ENCODE peak calls at places on chromosomes 3 and 15, in four cellular contexts. B is iris pigment epithelial cell, O is left cardiac atrium, L is hepatocyte. Z is an unnamed sample.

GRCh38 chr3:187773963-187774789 is 28.9 kb upstream of the BCL6 start:
- DNase-seq in B (no peak), O (no peak), L (no peak), Z (no peak)

GRCh38 chr15:80710635-80711553 is 15.8 kb downstream of the ABHD17C start:
- DNase-seq in B (peak), O (no peak), L (no peak), Z (no peak)

GRCh38 chr3:107981471-107982111 is 109.2 kb downstream of the CD47 start:
- DNase-seq in B (no peak), O (peak), L (peak), Z (no peak)

GRCh38 chr15:74821091-74821789 is 5.2 kb upstream of the CPLX3 start:
- DNase-seq in B (no peak), O (no peak), L (no peak), Z (no peak)

GRCh38 chr3:98333989-98334606 is 19.6 kb upstream of the OR5K4 start:
- DNase-seq in B (peak), O (no peak), L (no peak), Z (no peak)

GRCh38 chr3:170425491-170426239 is 7.0 kb downstream of the CLDN11 start:
- DNase-seq in B (no peak), O (no peak), L (peak), Z (peak)

GRCh38 chr15:38842991-38843610 is 278.5 kb upstream of the RASGRP1 start:
- DNase-seq in B (peak), O (no peak), L (no peak), Z (no peak)

GRCh38 chr3:149969110-149969944 is 1.4 kb downstream of the PFN2 start:
- DNase-seq in B (peak), O (peak), L (peak), Z (peak)

GRCh38 chr3:146148468-146148931 is 12.5 kb downstream of the PLOD2 start:
- DNase-seq in B (peak), O (no peak), L (no peak), Z (no peak)

GRCh38 chr3:12759097-12759679 is at the start of gene TMEM40:
- DNase-seq in B (no peak), O (no peak), L (peak), Z (no peak)

GRCh38 chr3:54877675-54878544 is 49.9 kb downstream of the LRTM1 start:
- DNase-seq in B (no peak), O (no peak), L (no peak), Z (no peak)

GRCh38 chr15:96321422-96322391 is 8.8 kb upstream of the NR2F2 start:
- DNase-seq in B (peak), O (peak), L (peak), Z (no peak)

GRCh38 chr3:127722104-127722784 is 49.5 kb downstream of the ABTB1 start:
- DNase-seq in B (no peak), O (no peak), L (no peak), Z (no peak)

GRCh38 chr15:38002883-38003477 is 68.5 kb downstream of the TMCO5A start:
- DNase-seq in B (peak), O (peak), L (peak), Z (peak)

GRCh38 chr3:115071611-115072010 is 75.5 kb downstream of the ZBTB20 start:
- DNase-seq in B (peak), O (peak), L (no peak), Z (no peak)

GRCh38 chr15:73082719-73083275 is 30.5 kb downstream of the NEO1 start:
- DNase-seq in B (no peak), O (no peak), L (peak), Z (no peak)

GRCh38 chr15:78997981-78998499 is 53.2 kb upstream of the CTSH start:
- DNase-seq in B (no peak), O (no peak), L (no peak), Z (no peak)

GRCh38 chr3:153209596-153209995 is 47.6 kb downstream of the RAP2B start:
- DNase-seq in B (peak), O (peak), L (no peak), Z (no peak)

GRCh38 chr15:93202405-93202804 is 113.4 kb upstream of the RGMA start:
- DNase-seq in B (no peak), O (no peak), L (no peak), Z (no peak)

GRCh38 chr15:50180091-50180490 is 1.9 kb upstream of the SLC27A2 start:
- DNase-seq in B (no peak), O (no peak), L (no peak), Z (no peak)

GRCh38 chr3:56423537-56424209 is 44.6 kb downstream of the ERC2 start:
- DNase-seq in B (no peak), O (no peak), L (peak), Z (no peak)

GRCh38 chr3:173933113-173933512 is 535.6 kb downstream of the NLGN1 start:
- DNase-seq in B (no peak), O (no peak), L (no peak), Z (no peak)